ENCODE peak calls at places on chromosomes 16 and 17, in five cellular contexts. P is mesothelial cell of epicardium, O is kidney, D is activated B cell treated with CpG ODN at 0.5 μM for 24 hours, W is fibroblast of the aortic adventitia. K is an unnamed sample.

GRCh38 chr16:80317132-80318098 is 223.4 kb upstream of the DYNLRB2 start:
- DNase-seq in P (no peak), W (no peak), O (no peak), D (no peak), K (no peak)

GRCh38 chr16:57305159-57305811 is 20.8 kb upstream of the PLLP start:
- DNase-seq in P (no peak), W (peak; percentile 87), D (no peak), O (no peak), K (no peak)

GRCh38 chr16:23527961-23528634 is 17.8 kb upstream of the GGA2 start:
- DNase-seq in O (peak; percentile 55), P (no peak), W (no peak), D (no peak), K (no peak)

GRCh38 chr17:6005939-6006338 is 64.2 kb upstream of the WSCD1 start:
- DNase-seq in D (no peak), O (no peak), P (no peak), W (no peak), K (no peak)

GRCh38 chr17:39175695-39176093 is 9.7 kb upstream of the ARL5C start:
- DNase-seq in O (no peak), W (no peak), P (no peak), D (no peak), K (no peak)

GRCh38 chr17:11986179-11986938 is 10.9 kb downstream of the ZNF18 start:
- DNase-seq in O (no peak), P (no peak), D (no peak), W (peak; percentile 45), K (no peak)

GRCh38 chr17:31803494-31804213 is 55.4 kb downstream of the COPRS start:
- DNase-seq in P (no peak), O (no peak), W (no peak), D (no peak), K (no peak)

GRCh38 chr16:23768581-23768980 is 13.8 kb downstream of the CHP2 start:
- DNase-seq in O (no peak), D (no peak), W (no peak), P (no peak), K (no peak)

GRCh38 chr17:45116434-45117016 is 15.8 kb downstream of the PLCD3 start:
- DNase-seq in P (no peak), D (no peak), W (no peak), O (peak; percentile 69), K (no peak)

GRCh38 chr17:28704219-28704858 is 7.3 kb downstream of the PROCA1 start:
- DNase-seq in D (no peak), W (no peak), P (no peak), O (no peak), K (no peak)

GRCh38 chr17:76273923-76274558 is 8.9 kb downstream of the UBALD2 start:
- DNase-seq in O (peak; percentile 67), W (no peak), D (no peak), P (no peak), K (no peak)

GRCh38 chr16:79137528-79137927 is 463.0 kb downstream of the MAF start:
- DNase-seq in D (no peak), O (no peak), W (no peak), P (no peak), K (no peak)

GRCh38 chr16:87702325-87702811 is 63.4 kb downstream of the KLHDC4 start:
- DNase-seq in D (peak; percentile 57), P (no peak), O (no peak), W (peak; percentile 11), K (no peak)

GRCh38 chr16:2194852-2195315 is 1.5 kb downstream of the CASKIN1 start:
- DNase-seq in P (no peak), W (peak; percentile 42), O (no peak), D (no peak), K (no peak)
- TF ChIP-seq CTCF in P (no peak), W (peak; percentile 24), O (peak; percentile 52), D (no peak), K (peak; percentile 65)

GRCh38 chr17:50863221-50863843 is 2.8 kb downstream of the TOB1 start:
- DNase-seq in O (no peak), P (no peak), D (no peak), W (peak; percentile 41), K (peak; percentile 53)
- TF ChIP-seq CTCF in O (peak; percentile 54), P (no peak), D (no peak), W (peak; percentile 69), K (peak; percentile 74)

GRCh38 chr17:17026163-17026562 is 16.1 kb upstream of the MPRIP start:
- DNase-seq in W (no peak), D (no peak), O (no peak), P (no peak), K (no peak)
- TF ChIP-seq CTCF in W (no peak), D (no peak), O (no peak), P (no peak), K (no peak)

GRCh38 chr16:89343501-89344291 is 126.2 kb downstream of the ZNF778 start:
- DNase-seq in P (no peak), O (peak; percentile 82), D (no peak), W (no peak), K (no peak)
- TF ChIP-seq CTCF in P (no peak), O (no peak), D (no peak), W (no peak), K (no peak)

DNA sequence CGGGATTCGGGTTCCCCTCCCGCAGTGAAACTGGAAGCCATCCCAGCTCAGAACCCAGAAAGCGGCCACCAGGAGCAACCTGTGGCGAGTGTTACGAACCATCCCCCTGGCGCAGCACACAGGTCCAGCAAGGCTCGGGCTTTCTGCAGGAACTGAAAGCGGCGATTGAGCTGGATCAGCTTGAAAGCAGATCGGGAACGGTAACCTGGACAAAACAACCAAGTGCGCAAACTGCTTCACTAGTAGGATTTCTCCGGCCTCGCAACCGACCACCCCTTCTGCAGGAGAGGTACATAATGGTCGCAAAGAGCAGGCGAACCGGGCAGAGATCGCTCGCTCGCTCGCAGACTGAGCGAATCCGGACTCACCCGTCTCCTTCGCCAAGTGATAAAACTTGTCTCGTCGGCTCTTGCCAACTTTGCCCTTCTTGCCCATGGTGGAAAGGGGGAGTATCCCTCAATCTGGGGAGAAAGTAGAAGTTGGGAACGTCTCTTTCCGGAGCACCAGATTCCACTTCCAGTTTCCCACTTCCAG is 696 bp upstream of the PSMC5 start:
- DNase-seq in W (no peak), D (peak; percentile 34), P (peak; percentile 50), O (peak; percentile 71), K (no peak)
- TF ChIP-seq CTCF in W (no peak), D (no peak), P (no peak), O (no peak), K (no peak)

K was measured in type B pancreatic cell.